ENCODE peak calls at places on chromosomes 13 and 19, in nine cellular contexts. A, Z, N, S, W, L, B, Q and E are unnamed samples.

GRCh38 chr13:113777311-113778260 is 18.6 kb downstream of the TMEM255B start:
- DNase-seq in W (peak; percentile 16), S (no peak), L (peak; percentile 76), A (no peak), Z (no peak), Q (no peak), B (peak; percentile 22), N (peak; percentile 33), E (no peak)

GRCh38 chr19:41537789-41538188 is 38.2 kb upstream of the CEACAM21 start:
- DNase-seq in Q (no peak), B (peak; percentile 41), A (no peak), S (no peak), Z (no peak), W (no peak), L (no peak), N (peak; percentile 33), E (no peak)

GRCh38 chr13:20680416-20681080 is 23.0 kb upstream of the IL17D start:
- DNase-seq in Z (no peak), L (no peak), B (no peak), S (no peak), Q (no peak), W (no peak), A (no peak), N (no peak), E (no peak)

GRCh38 chr19:45100797-45101196 is 7.8 kb downstream of the PPP1R37 start:
- DNase-seq in S (no peak), A (no peak), N (no peak), Z (no peak), L (no peak), Q (no peak), B (peak; percentile 47), W (peak; percentile 39), E (no peak)

GRCh38 chr19:46256855-46257254 is 27.3 kb downstream of the IGFL1 start:
- DNase-seq in N (no peak), W (no peak), L (no peak), Z (no peak), S (no peak), A (no peak), Q (no peak), B (peak; percentile 35), E (no peak)

GRCh38 chr19:5263615-5264014 is 77.0 kb downstream of the PTPRS start:
- DNase-seq in A (no peak), Z (no peak), S (no peak), Q (no peak), N (no peak), L (no peak), W (no peak), B (no peak), E (no peak)

GRCh38 chr19:50835103-50835784 is 1.9 kb upstream of the KLK15 start:
- DNase-seq in W (peak; percentile 5), N (peak; percentile 10), B (no peak), S (no peak), L (no peak), Z (no peak), Q (no peak), A (no peak), E (no peak)

GRCh38 chr19:10286803-10287737 is at the start of gene ICAM4:
- DNase-seq in B (no peak), N (no peak), S (no peak), Z (no peak), A (no peak), L (no peak), W (no peak), Q (no peak), E (no peak)

GRCh38 chr13:76732367-76732766 is 153.8 kb downstream of the KCTD12 start:
- DNase-seq in S (no peak), B (no peak), A (no peak), Q (no peak), N (no peak), W (no peak), Z (no peak), L (no peak), E (no peak)

GRCh38 chr19:48685583-48685982 is 10.2 kb upstream of the FUT2 start:
- DNase-seq in N (no peak), Z (no peak), Q (no peak), W (no peak), L (no peak), S (no peak), A (no peak), B (no peak), E (no peak)

GRCh38 chr13:62320129-62320724 is 904.6 kb upstream of the PCDH20 start:
- DNase-seq in B (peak; percentile 49), Q (no peak), N (peak; percentile 17), Z (peak; percentile 34), S (peak; percentile 54), W (peak; percentile 41), L (no peak), A (no peak), E (no peak)

GRCh38 chr19:5318306-5318705 is 22.3 kb downstream of the PTPRS start:
- DNase-seq in A (no peak), L (no peak), Z (no peak), S (no peak), Q (no peak), W (no peak), N (no peak), B (no peak), E (no peak)

GRCh38 chr19:29596885-29597525 is 9.1 kb upstream of the POP4 start:
- DNase-seq in Z (no peak), N (peak; percentile 57), W (no peak), L (no peak), Q (no peak), B (peak; percentile 42), A (no peak), S (peak; percentile 32), E (no peak)

GRCh38 chr19:44255705-44256411 is 3.8 kb upstream of the ZNF233 start:
- DNase-seq in L (no peak), Q (no peak), N (no peak), Z (no peak), A (no peak), B (no peak), S (no peak), W (no peak), E (no peak)

GRCh38 chr19:30229524-30230174 is 142.5 kb upstream of the ZNF536 start:
- DNase-seq in A (no peak), L (no peak), B (no peak), Q (no peak), S (no peak), N (no peak), Z (no peak), W (no peak), E (no peak)

GRCh38 chr19:4329858-4330257 is 8.8 kb downstream of the STAP2 start:
- DNase-seq in Z (no peak), N (no peak), L (no peak), S (no peak), B (no peak), A (no peak), Q (no peak), W (no peak), E (no peak)

GRCh38 chr13:21957833-21958232 is 287.0 kb downstream of the FGF9 start:
- DNase-seq in A (no peak), B (no peak), N (no peak), Q (no peak), S (no peak), W (no peak), Z (no peak), L (no peak), E (no peak)

GRCh38 chr13:79986890-79987289 is 354.0 kb downstream of the SPRY2 start:
- DNase-seq in N (no peak), S (no peak), Q (no peak), B (peak; percentile 20), Z (no peak), W (no peak), A (no peak), L (no peak), E (no peak)

GRCh38 chr19:55958356-55958755 is 10.7 kb downstream of the NLRP8 start:
- DNase-seq in W (no peak), L (no peak), B (no peak), N (peak; percentile 83), Z (no peak), A (no peak), Q (no peak), S (no peak), E (no peak)

GRCh38 chr19:2352121-2352520 is 7.9 kb upstream of the TMPRSS9 start:
- DNase-seq in A (no peak), L (no peak), Q (no peak), Z (no peak), N (no peak), W (no peak), S (no peak), B (no peak), E (no peak)

GRCh38 chr13:37412271-37412683 is 186.3 kb downstream of the POSTN start:
- DNase-seq in Z (no peak), B (peak; percentile 50), L (no peak), A (no peak), N (no peak), Q (no peak), S (no peak), W (peak; percentile 82), E (no peak)

GRCh38 chr13:99339736-99340392 is 32.7 kb upstream of the GPR183 start:
- DNase-seq in Z (no peak), B (peak; percentile 64), N (peak; percentile 47), A (peak; percentile 63), W (peak; percentile 38), Q (peak; percentile 41), S (no peak), L (no peak), E (no peak)

GRCh38 chr19:7125221-7125620 is 55.7 kb downstream of the ZNF557 start:
- DNase-seq in S (no peak), A (no peak), Z (no peak), L (no peak), N (no peak), B (no peak), W (no peak), Q (no peak), E (no peak)

GRCh38 chr19:15337202-15337601 is 4.9 kb upstream of the BRD4 start:
- DNase-seq in B (peak; percentile 70), A (no peak), N (no peak), S (no peak), Z (no peak), L (no peak), Q (no peak), W (peak; percentile 62), E (no peak)

GRCh38 chr13:24574847-24575246 is 62.3 kb upstream of the PARP4 start:
- DNase-seq in Q (no peak), S (no peak), A (no peak), B (no peak), L (no peak), Z (no peak), N (no peak), W (no peak), E (no peak)

GRCh38 chr13:50684366-50684765 is 159.1 kb downstream of the DLEU7 start:
- DNase-seq in S (no peak), W (no peak), N (peak; percentile 76), Z (no peak), Q (no peak), B (no peak), A (no peak), L (no peak), E (no peak)

GRCh38 chr19:44657211-44657921 is 13.7 kb downstream of the PVR start:
- DNase-seq in N (peak; percentile 57), W (peak; percentile 45), Q (peak; percentile 65), Z (no peak), A (peak; percentile 61), L (peak; percentile 89), B (peak; percentile 72), S (no peak), E (peak; percentile 58)

GRCh38 chr13:100513987-100514670 is 74.5 kb downstream of the GGACT start:
- DNase-seq in Z (peak; percentile 92), Q (no peak), A (no peak), N (no peak), B (peak; percentile 42), W (peak; percentile 27), S (peak; percentile 46), L (no peak), E (no peak)

GRCh38 chr19:48491793-48492123 is 19.9 kb downstream of the LMTK3 start:
- DNase-seq in S (no peak), A (no peak), N (no peak), B (no peak), Z (no peak), L (no peak), Q (no peak), W (no peak), E (no peak)

GRCh38 chr13:72652681-72653080 is 74.7 kb downstream of the MZT1 start:
- DNase-seq in N (peak; percentile 0), Q (no peak), B (no peak), W (peak; percentile 65), L (no peak), S (no peak), A (no peak), Z (no peak), E (no peak)

GRCh38 chr19:33715462-33715861 is 81.2 kb upstream of the KCTD15 start:
- DNase-seq in Z (no peak), L (peak; percentile 50), N (no peak), W (no peak), Q (no peak), B (no peak), A (no peak), S (no peak), E (no peak)